ENCODE peak calls at places on chromosomes 4 and X, in five cellular contexts. Y is upper lobe of right lung; B is lower lobe of right lung; R is CD4-positive, alpha-beta memory T cell; G is SK-N-SH. X is an unnamed sample.

GRCh38 chr4:78684196-78685079 is 91.7 kb upstream of the BMP2K start:
- DNase-seq in Y (no peak), B (no peak), R (no peak), G (no peak), X (no peak)

GRCh38 chrX:40402771-40403533 is 177.8 kb upstream of the ATP6AP2 start:
- DNase-seq in Y (no peak), B (no peak), R (no peak), G (no peak), X (peak)

GRCh38 chrX:76148011-76148665 is 24.7 kb upstream of the PBDC1 start:
- DNase-seq in Y (no peak), B (no peak), R (peak), G (no peak), X (no peak)

GRCh38 chr4:159016527-159017137 is 86.2 kb upstream of the RAPGEF2 start:
- DNase-seq in Y (no peak), B (no peak), R (no peak), G (peak), X (no peak)

GRCh38 chr4:73816814-73817213 is 19.7 kb upstream of the CXCL6 start:
- DNase-seq in Y (no peak), B (no peak), R (no peak), G (no peak), X (no peak)

GRCh38 chr4:8917321-8917811 is 45.7 kb upstream of the HMX1 start:
- DNase-seq in Y (peak), B (peak), R (no peak), G (no peak), X (peak)

GRCh38 chr4:24753519-24753918 is 41.9 kb upstream of the SOD3 start:
- DNase-seq in Y (no peak), B (no peak), R (no peak), G (no peak), X (no peak)

GRCh38 chrX:68177542-68177941 is 255.8 kb downstream of the OPHN1 start:
- DNase-seq in Y (no peak), B (no peak), R (no peak), G (no peak), X (no peak)

GRCh38 chr4:153260152-153260551 is 55.9 kb downstream of the TRIM2 start:
- DNase-seq in Y (no peak), B (no peak), R (no peak), G (no peak), X (no peak)

GRCh38 chrX:71618303-71618721 is at the start of gene CXCR3:
- DNase-seq in Y (peak), B (peak), R (peak), G (no peak), X (no peak)

GRCh38 chr4:184343400-184344177 is 125.9 kb upstream of the ENPP6 start:
- DNase-seq in Y (peak), B (peak), R (peak), G (peak), X (no peak)

GRCh38 chr4:184344899-184345572 is 127.4 kb upstream of the ENPP6 start:
- DNase-seq in Y (no peak), B (no peak), R (no peak), G (peak), X (no peak)

GRCh38 chr4:184342167-184342856 is 124.6 kb upstream of the ENPP6 start:
- DNase-seq in Y (no peak), B (no peak), R (no peak), G (no peak), X (no peak)

GRCh38 chr4:184345573-184345922 is 127.9 kb upstream of the ENPP6 start:
- DNase-seq in Y (no peak), B (no peak), R (no peak), G (no peak), X (no peak)

DNA sequence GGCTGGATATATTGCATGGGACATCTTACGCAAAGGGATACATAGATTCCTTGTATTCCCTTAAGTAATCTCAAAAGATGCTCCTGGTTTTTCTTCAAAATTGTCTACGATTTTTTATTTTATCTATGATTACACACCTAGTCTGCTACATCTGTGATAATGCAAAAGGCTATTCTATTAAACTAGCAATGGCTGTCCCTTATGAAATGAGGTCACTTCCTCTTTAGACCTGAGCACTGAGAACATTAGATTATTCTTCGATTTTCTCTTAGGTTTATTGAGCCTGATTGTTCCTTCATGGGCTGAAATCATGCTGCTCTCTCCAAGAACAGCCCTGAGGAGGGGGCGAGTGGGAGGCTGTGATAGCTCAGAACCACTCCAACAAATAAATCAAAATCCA is 126.8 kb upstream of the ENPP6 start:
- DNase-seq in Y (no peak), B (no peak), R (no peak), G (no peak), X (no peak)
- H3K27ac ChIP-seq in Y (no peak), B (no peak), R (no peak), G (no peak), X (no peak)

GRCh38 chr4:110198472-110199419 is at the start of gene ELOVL6:
- DNase-seq in Y (peak), B (peak), R (peak), G (peak), X (no peak)
- H3K27ac ChIP-seq in Y (peak), B (peak), R (peak), G (peak), X (peak)

GRCh38 chrX:110755611-110756010 is 40.0 kb downstream of the CHRDL1 start:
- DNase-seq in Y (no peak), B (no peak), R (no peak), G (no peak), X (no peak)
- H3K27ac ChIP-seq in Y (no peak), B (no peak), R (no peak), G (no peak), X (no peak)

DNA sequence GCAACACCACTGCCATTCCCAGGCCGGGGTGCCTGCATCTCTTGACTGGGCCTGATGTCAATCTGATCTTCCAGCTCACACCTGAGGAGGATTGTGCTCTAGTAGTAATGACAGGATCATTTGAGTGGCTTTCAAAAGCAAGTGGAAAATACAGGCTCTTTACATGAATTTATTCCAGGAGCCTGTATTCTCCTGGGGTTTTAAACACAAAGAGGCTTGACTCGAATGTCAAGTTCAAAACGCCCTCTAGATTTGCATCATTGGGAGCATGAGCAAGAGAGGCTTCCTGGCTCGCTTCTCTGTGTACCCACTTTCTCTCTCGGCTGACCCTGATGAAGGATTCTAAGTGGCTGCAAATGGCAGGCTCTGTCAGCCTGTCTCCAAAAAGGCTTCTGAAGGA is 199.5 kb upstream of the PUDP start:
- DNase-seq in Y (no peak), B (no peak), R (no peak), G (no peak), X (no peak)
- H3K27ac ChIP-seq in Y (no peak), B (no peak), R (no peak), G (no peak), X (no peak)

GRCh38 chr4:37873383-37873782 is 17.5 kb upstream of the TBC1D1 start:
- DNase-seq in Y (no peak), B (no peak), R (no peak), G (no peak), X (no peak)
- H3K27ac ChIP-seq in Y (no peak), B (no peak), R (no peak), G (no peak), X (no peak)

DNA sequence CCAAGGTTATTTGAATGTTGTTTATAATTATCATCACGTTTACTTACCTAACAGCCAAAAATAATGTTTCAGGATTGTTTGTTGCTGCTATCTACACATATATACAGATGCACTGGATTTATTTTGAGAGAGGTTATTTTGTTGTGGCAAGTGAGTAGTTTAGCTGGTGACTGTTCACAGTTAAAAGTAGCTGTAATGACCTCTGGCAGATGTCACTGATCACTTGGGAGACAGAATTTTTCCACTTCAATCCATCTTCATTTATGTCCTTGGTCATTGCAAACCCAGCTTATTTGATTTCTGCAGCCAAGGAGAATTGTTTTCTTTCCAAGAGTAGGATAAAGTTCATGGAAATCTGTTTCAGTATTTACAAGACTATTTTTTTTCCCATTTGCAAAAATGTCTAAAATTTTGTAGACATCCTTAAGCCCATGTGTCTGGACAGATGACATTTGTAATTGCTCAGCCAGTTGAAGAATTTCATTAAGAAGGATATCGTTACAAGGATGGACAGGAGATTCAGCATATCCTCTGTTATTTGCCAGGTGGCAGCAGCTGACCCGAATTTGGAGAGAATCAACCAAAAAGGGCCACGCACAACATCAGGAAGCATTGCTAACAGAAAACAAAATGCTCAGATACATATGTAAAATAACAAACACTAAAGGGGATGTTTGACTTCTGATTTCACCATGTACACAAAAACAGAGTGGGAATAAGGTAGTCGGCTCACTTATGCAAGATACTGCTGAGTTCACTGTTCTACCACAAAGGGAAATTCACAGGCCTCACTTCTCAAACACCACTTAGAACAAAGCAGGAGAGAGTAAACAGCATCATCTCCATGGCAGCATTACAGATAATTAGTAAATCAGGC is 64.5 kb downstream of the GPRIN3 start:
- DNase-seq in Y (no peak), B (no peak), R (peak), G (no peak), X (no peak)
- H3K27ac ChIP-seq in Y (no peak), B (no peak), R (peak), G (no peak), X (no peak)

GRCh38 chr4:60726779-60727178 is 473.3 kb upstream of the ADGRL3 start:
- DNase-seq in Y (no peak), B (no peak), R (no peak), G (peak), X (no peak)

GRCh38 chr4:60721680-60722079 is 478.4 kb upstream of the ADGRL3 start:
- DNase-seq in Y (no peak), B (no peak), R (no peak), G (no peak), X (no peak)

GRCh38 chr4:60718874-60719273 is 481.3 kb upstream of the ADGRL3 start:
- DNase-seq in Y (no peak), B (no peak), R (no peak), G (no peak), X (no peak)

GRCh38 chr4:60724623-60725022 is 475.5 kb upstream of the ADGRL3 start:
- DNase-seq in Y (no peak), B (no peak), R (no peak), G (no peak), X (peak)

GRCh38 chr4:60723796-60724195 is 476.3 kb upstream of the ADGRL3 start:
- DNase-seq in Y (no peak), B (no peak), R (no peak), G (no peak), X (no peak)
- H3K27ac ChIP-seq in Y (no peak), B (no peak), R (no peak), G (peak), X (peak)

DNA sequence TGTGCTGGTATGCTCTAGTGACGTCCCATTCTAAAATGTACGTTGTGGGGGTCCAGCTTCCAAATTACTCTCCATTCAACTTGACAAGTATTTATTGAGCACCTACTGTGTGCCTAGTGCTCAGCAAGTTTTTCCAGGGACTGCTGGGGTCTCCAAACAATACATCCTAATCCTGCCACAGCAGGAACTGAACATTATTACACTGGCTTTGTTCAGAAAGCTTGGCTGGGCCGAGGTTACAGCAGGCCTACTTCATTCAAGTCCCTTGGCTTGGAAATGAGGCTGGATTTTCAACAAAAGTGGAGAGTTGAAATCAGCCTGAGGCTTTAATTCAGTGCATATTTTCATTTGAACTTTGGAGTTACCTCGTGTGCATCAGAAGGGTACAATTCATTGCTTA is 78.0 kb downstream of the GUCY2F start:
- DNase-seq in Y (no peak), B (no peak), R (no peak), G (no peak), X (no peak)
- H3K27ac ChIP-seq in Y (no peak), B (no peak), R (no peak), G (no peak), X (no peak)

GRCh38 chr4:151561551-151562256 is 152.7 kb downstream of the FHIP1A start:
- DNase-seq in Y (no peak), B (no peak), R (no peak), G (no peak), X (no peak)
- H3K27ac ChIP-seq in Y (no peak), B (no peak), R (no peak), G (no peak), X (no peak)

GRCh38 chrX:1355131-1355799 is 18.7 kb downstream of the IL3RA start:
- DNase-seq in Y (no peak), B (peak), R (no peak), G (no peak), X (no peak)
- H3K27ac ChIP-seq in Y (no peak), B (no peak), R (no peak), G (no peak), X (peak)